ENCODE peak calls at places on chromosome 19, in four cellular contexts. X, V, T and H are unnamed samples.

GRCh38 chr19:56705939-56706338 is 34.4 kb upstream of the ZNF835 start:
- DNase-seq in X (no peak), V (no peak), T (no peak), H (no peak)

GRCh38 chr19:51784922-51785690 is 9.9 kb upstream of the FPR3 start:
- DNase-seq in X (peak; percentile 84), V (peak; percentile 32), T (peak; percentile 63), H (peak; percentile 60)

GRCh38 chr19:54179921-54180452 is 7.0 kb upstream of the TMC4 start:
- DNase-seq in X (no peak), V (no peak), T (no peak), H (no peak)

GRCh38 chr19:35585844-35586243 is at the start of gene PMIS2:
- DNase-seq in X (no peak), V (no peak), T (no peak), H (no peak)

GRCh38 chr19:54905908-54906511 is at the start of gene NCR1:
- DNase-seq in X (no peak), V (no peak), T (no peak), H (no peak)

GRCh38 chr19:3478409-3479176 is 1.7 kb downstream of the SMIM24 start:
- DNase-seq in X (peak; percentile 15), V (no peak), T (no peak), H (no peak)

GRCh38 chr19:49167857-49168409 is 10.3 kb downstream of the TRPM4 start:
- DNase-seq in X (no peak), V (no peak), T (no peak), H (no peak)

GRCh38 chr19:6058411-6059201 is 51.7 kb downstream of the RFX2 start:
- DNase-seq in X (no peak), V (no peak), T (no peak), H (no peak)

GRCh38 chr19:47036233-47036651 is 12.2 kb downstream of the TMEM160 start:
- DNase-seq in X (no peak), V (no peak), T (no peak), H (no peak)

GRCh38 chr19:35030257-35031071 is at the start of gene SCN1B:
- DNase-seq in X (peak; percentile 59), V (no peak), T (peak; percentile 65), H (peak; percentile 61)

GRCh38 chr19:39390759-39391592 is at the start of the genes MED29 and PAF1:
- DNase-seq in X (peak; percentile 98), V (peak; percentile 94), T (peak; percentile 96), H (peak; percentile 99)

GRCh38 chr19:19457691-19458090 is 52.2 kb downstream of the GATAD2A start:
- DNase-seq in X (no peak), V (no peak), T (no peak), H (no peak)

GRCh38 chr19:46691104-46691503 is 25.8 kb downstream of the PRKD2 start:
- DNase-seq in X (no peak), V (no peak), T (no peak), H (no peak)

GRCh38 chr19:13207237-13208130 is 57.3 kb downstream of the IER2 start:
- DNase-seq in X (no peak), V (no peak), T (peak; percentile 47), H (no peak)

GRCh38 chr19:19308373-19308772 is 11.9 kb downstream of the SUGP1 start:
- DNase-seq in X (no peak), V (no peak), T (no peak), H (no peak)

GRCh38 chr19:34555447-34555846 is 73.9 kb downstream of the WTIP start:
- DNase-seq in X (no peak), V (no peak), T (no peak), H (no peak)

GRCh38 chr19:10887616-10888367 is 16.4 kb downstream of the CARM1 start:
- DNase-seq in X (no peak), V (no peak), T (no peak), H (no peak)

GRCh38 chr19:45113628-45114027 is 20.6 kb downstream of the PPP1R37 start:
- DNase-seq in X (no peak), V (no peak), T (no peak), H (no peak)

GRCh38 chr19:16514383-16515019 is 18.3 kb downstream of the C19orf44 start:
- DNase-seq in X (no peak), V (no peak), T (no peak), H (no peak)

GRCh38 chr19:44757735-44758505 is 9.4 kb downstream of the BCL3 start:
- DNase-seq in X (peak; percentile 77), V (no peak), T (peak; percentile 88), H (peak; percentile 70)

DNA sequence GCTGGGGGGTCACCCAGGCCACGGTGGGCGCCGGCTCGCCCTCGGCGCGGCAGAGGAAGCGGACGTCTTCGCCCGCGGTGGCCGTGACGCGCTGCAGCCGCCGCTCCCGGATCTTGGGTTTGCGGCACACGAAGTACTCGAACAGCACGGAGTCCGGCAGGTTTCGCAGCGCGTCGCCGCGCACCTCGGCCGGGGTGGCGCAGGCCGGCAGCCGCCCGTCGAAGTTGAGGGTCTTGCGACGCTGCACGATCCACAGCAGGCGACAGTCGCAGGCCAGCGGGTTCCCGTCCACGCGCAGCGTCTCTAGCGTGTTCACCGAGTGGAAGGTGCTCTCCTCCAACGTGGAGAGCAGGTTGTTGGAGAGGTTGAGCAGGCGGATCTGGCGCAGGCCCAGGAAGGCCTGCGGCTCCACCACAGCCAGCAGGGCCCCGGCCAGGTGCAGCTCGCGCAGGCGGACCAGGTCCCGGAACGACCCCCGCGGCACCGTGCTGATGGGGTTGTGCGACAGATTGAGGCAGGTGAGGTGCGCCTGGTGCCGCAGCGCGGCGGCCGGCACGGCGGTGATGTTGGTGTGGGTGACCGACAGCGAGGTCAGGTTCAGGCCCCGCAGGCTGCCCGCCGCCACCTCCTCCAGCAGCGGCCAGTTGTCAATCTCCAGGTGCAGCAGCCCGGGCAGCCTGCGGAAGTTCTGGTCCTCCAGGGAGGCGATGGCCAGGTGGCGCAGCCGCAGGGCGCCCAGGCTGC is 8.6 kb upstream of the PEAK3 start:
- DNase-seq in X (no peak), V (no peak), T (no peak), H (no peak)
- H3K27ac ChIP-seq in X (no peak overlapping the region), V (no peak overlapping the region), T (peak overlapping the region; percentile 33), H (no peak overlapping the region)

GRCh38 chr19:7989071-7989575 is 16.3 kb downstream of the ELAVL1 start:
- DNase-seq in X (no peak), V (no peak), T (no peak), H (no peak)
- H3K36me3 ChIP-seq in X (peaks cover 38% of the 10 kb centered on the region), V (peaks cover 55% of the 10 kb centered on the region), T (peaks cover 50% of the 10 kb centered on the region), H (no peaks in the 10 kb centered on the region)

GRCh38 chr19:28932446-28932845 is 280.5 kb downstream of the UQCRFS1 start:
- DNase-seq in X (no peak), V (no peak), T (no peak), H (no peak)

GRCh38 chr19:28929026-28929425 is 283.9 kb downstream of the UQCRFS1 start:
- DNase-seq in X (no peak), V (no peak), T (no peak), H (no peak)

GRCh38 chr19:28934626-28935025 is 278.3 kb downstream of the UQCRFS1 start:
- DNase-seq in X (no peak), V (no peak), T (no peak), H (no peak)
- TF ChIP-seq CTCF in X (no peak), V (no peak), T (no peak), H (no peak)

GRCh38 chr19:18027151-18027550 is 19.2 kb downstream of the ARRDC2 start:
- DNase-seq in X (no peak), V (no peak), T (no peak), H (no peak)

GRCh38 chr19:18017275-18018083 is 9.5 kb downstream of the ARRDC2 start:
- DNase-seq in X (peak; percentile 54), V (no peak), T (no peak), H (peak; percentile 95)

GRCh38 chr19:18023596-18024212 is 15.7 kb downstream of the ARRDC2 start:
- DNase-seq in X (peak; percentile 94), V (peak; percentile 84), T (peak; percentile 92), H (peak; percentile 91)

GRCh38 chr19:18020212-18021067 is 12.5 kb downstream of the ARRDC2 start:
- DNase-seq in X (peak; percentile 94), V (peak; percentile 77), T (peak; percentile 96), H (peak; percentile 99)

DNA sequence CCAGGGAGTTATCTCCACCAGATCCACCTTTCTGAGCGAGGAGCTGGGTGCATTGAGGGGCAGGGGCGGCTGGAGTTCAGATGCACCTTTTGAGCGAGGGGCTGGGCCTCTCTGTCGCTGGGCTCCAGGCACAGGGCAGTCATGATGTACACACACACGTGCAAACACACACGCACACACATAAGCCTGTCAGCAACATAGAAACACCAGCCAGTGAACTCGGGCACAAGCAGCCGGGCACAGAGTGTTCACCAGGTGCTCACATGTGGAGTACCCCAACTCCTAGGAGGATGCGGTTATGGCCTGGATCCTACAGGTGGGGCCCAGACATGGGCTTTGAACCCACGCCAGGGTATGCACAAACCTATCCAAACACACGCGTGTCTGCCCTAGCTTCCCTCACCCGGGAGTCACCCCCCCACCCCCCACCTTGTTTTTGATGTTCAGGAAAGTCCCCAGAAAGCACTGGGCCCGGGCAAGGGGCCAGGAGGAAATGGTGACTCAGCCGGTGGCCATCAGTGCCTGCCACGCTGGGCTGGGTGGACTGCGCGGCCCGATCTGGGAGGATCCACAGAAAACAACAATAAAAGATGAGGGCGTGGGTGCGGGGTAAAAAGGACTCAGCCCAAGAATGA is 13.3 kb downstream of the ARRDC2 start:
- DNase-seq in X (peak; percentile 93), V (peak; percentile 75), T (peak; percentile 91), H (peak; percentile 92)
- H3K27ac ChIP-seq in X (peak overlapping the region; percentile 83), V (peak overlapping the region; percentile 90), T (peak overlapping the region; percentile 98), H (peak overlapping the region; percentile 100)

GRCh38 chr19:58248886-58249285 is 20.2 kb downstream of the ZNF544 start:
- DNase-seq in X (no peak), V (no peak), T (no peak), H (no peak)
- H3K36me3 ChIP-seq in X (peaks cover 100% of the 10 kb centered on the region), V (peaks cover 95% of the 10 kb centered on the region), T (peaks cover 100% of the 10 kb centered on the region), H (peaks cover 13% of the 10 kb centered on the region)

GRCh38 chr19:4537953-4538600 is 1.8 kb downstream of the LRG1 start:
- DNase-seq in X (no peak), V (no peak), T (no peak), H (peak; percentile 49)
- TF ChIP-seq CTCF in X (no peak), V (no peak), T (no peak), H (no peak)

GRCh38 chr19:12112238-12112637 is 27.9 kb downstream of the ZNF20 start:
- DNase-seq in X (no peak), V (no peak), T (no peak), H (no peak)

GRCh38 chr19:12111176-12111575 is 29.0 kb downstream of the ZNF20 start:
- DNase-seq in X (no peak), V (no peak), T (no peak), H (no peak)

GRCh38 chr19:12117203-12117970 is 22.8 kb downstream of the ZNF20 start:
- DNase-seq in X (no peak), V (no peak), T (no peak), H (no peak)

GRCh38 chr19:12113121-12113520 is 27.0 kb downstream of the ZNF20 start:
- DNase-seq in X (no peak), V (no peak), T (no peak), H (no peak)

DNA sequence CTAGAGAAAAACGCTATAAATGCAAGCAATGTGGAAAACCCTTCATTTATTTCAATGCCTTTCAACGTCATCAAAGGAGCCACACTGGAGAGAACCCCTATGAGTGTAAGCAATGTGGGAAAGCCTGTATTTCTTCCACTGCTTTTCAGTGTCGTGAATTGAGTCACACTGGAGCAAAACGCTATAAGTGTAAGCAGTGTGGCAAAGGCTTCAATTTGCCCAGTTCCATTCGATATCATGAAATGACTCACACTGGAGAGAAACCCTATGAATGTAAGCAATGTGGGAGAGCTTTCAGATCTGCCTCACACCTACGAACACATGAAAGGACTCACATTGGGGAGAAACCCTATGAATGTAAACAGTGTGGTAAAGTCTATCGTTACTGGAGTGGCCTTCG is 27.4 kb downstream of the ZNF20 start:
- DNase-seq in X (no peak), V (no peak), T (no peak), H (no peak)
- H3K27ac ChIP-seq in X (no peak overlapping the region), V (no peak overlapping the region), T (no peak overlapping the region), H (no peak overlapping the region)

GRCh38 chr19:1123885-1124677 is 20.3 kb downstream of the GPX4 start:
- DNase-seq in X (no peak), V (no peak), T (no peak), H (no peak)
- H3K36me3 ChIP-seq in X (peaks cover 42% of the 10 kb centered on the region), V (peaks cover 72% of the 10 kb centered on the region), T (peaks cover 87% of the 10 kb centered on the region), H (no peaks in the 10 kb centered on the region)